ENCODE peak calls at places on chromosomes 16 and 17, in four cellular contexts. J is KBM-7; Q is kidney; H is activated T-cell treated with anti-CD3 and anti-CD28 coated beads, Interleukin-2, amount 50 U/mL, for 72 hours. Y is an unnamed sample.

GRCh38 chr16:79573071-79573470 is 27.5 kb downstream of the MAF start:
- DNase-seq in H (no peak), J (no peak), Q (no peak), Y (no peak)

GRCh38 chr17:14305785-14306496 is 5.1 kb downstream of the HS3ST3B1 start:
- DNase-seq in Q (no peak), H (no peak), J (no peak), Y (no peak)

GRCh38 chr17:40577611-40578065 is 12.4 kb upstream of the CCR7 start:
- DNase-seq in J (no peak), Q (no peak), H (no peak), Y (no peak)

GRCh38 chr17:1559743-1560581 is 2.6 kb downstream of the PITPNA start:
- DNase-seq in J (no peak), Q (peak; percentile 75), H (no peak), Y (no peak)

GRCh38 chr16:49464877-49465504 is 91.4 kb downstream of the C16orf78 start:
- DNase-seq in Q (no peak), H (peak; percentile 10), J (no peak), Y (no peak)

GRCh38 chr17:35896011-35896587 is 15.9 kb upstream of the CCL5 start:
- DNase-seq in Q (no peak), H (peak; percentile 66), J (peak; percentile 85), Y (no peak)

GRCh38 chr17:50725769-50726655 is 6.6 kb downstream of the LUC7L3 start:
- DNase-seq in H (no peak), Q (no peak), J (no peak), Y (no peak)

GRCh38 chr16:22684282-22685161 is 129.4 kb upstream of the HS3ST2 start:
- DNase-seq in J (no peak), H (no peak), Q (no peak), Y (no peak)

GRCh38 chr16:24685539-24686432 is 43.7 kb upstream of the TNRC6A start:
- DNase-seq in J (peak; percentile 8), Q (peak; percentile 81), H (no peak), Y (peak; percentile 90)

GRCh38 chr16:81657731-81658130 is 121.4 kb upstream of the PLCG2 start:
- DNase-seq in H (no peak), Q (no peak), J (no peak), Y (no peak)

GRCh38 chr17:37743875-37744632 is 805 bp downstream of the HNF1B start:
- DNase-seq in H (peak; percentile 34), Q (peak; percentile 76), J (no peak), Y (peak; percentile 79)

GRCh38 chr16:53067675-53068074 is 12.9 kb downstream of the CHD9 start:
- DNase-seq in J (no peak), Q (no peak), H (no peak), Y (no peak)

GRCh38 chr16:54240180-54241125 is 46.1 kb downstream of the IRX3 start:
- DNase-seq in H (no peak), J (no peak), Q (no peak), Y (no peak)

GRCh38 chr16:86791287-86792074 is 213.1 kb downstream of the FOXL1 start:
- DNase-seq in J (no peak), H (no peak), Q (no peak), Y (no peak)

GRCh38 chr17:55402374-55402773 is 19.3 kb downstream of the MMD start:
- DNase-seq in H (no peak), Q (no peak), J (no peak), Y (no peak)

GRCh38 chr16:3112058-3112880 is at the start of gene ZNF205:
- DNase-seq in H (no peak), J (no peak), Q (peak; percentile 90), Y (no peak)

GRCh38 chr16:88298882-88299745 is 83.6 kb upstream of the ZNF469 start:
- DNase-seq in Q (peak; percentile 45), J (no peak), H (no peak), Y (no peak)

Y was measured in posterior vena cava.